ENCODE peak calls at places on chromosome 22, in six cellular contexts. One of them, this sample, is unnamed.

GRCh38 chr22:20464096-20464614 is 26.5 kb upstream of the SCARF2 start:
- DNase-seq in IMR-90: no peak
- DNase-seq in GM12878: no peak
- DNase-seq in SK-N-SH: no peak
- DNase-seq in A549: no peak
- DNase-seq in HepG2: no peak
- DNase-seq in this sample: no peak

GRCh38 chr22:39546889-39547586 is 14.5 kb upstream of the RPS19BP1 start:
- DNase-seq in IMR-90: peak
- DNase-seq in GM12878: no peak
- DNase-seq in SK-N-SH: no peak
- DNase-seq in A549: no peak
- DNase-seq in HepG2: no peak
- DNase-seq in this sample: no peak

GRCh38 chr22:35451602-35452001 is 51.7 kb downstream of the MCM5 start:
- DNase-seq in IMR-90: no peak
- DNase-seq in GM12878: no peak
- DNase-seq in SK-N-SH: no peak
- DNase-seq in A549: no peak
- DNase-seq in HepG2: no peak
- DNase-seq in this sample: no peak

GRCh38 chr22:50542416-50542927 is 3.2 kb upstream of the KLHDC7B start:
- DNase-seq in IMR-90: no peak
- DNase-seq in GM12878: peak
- DNase-seq in SK-N-SH: no peak
- DNase-seq in A549: no peak
- DNase-seq in HepG2: no peak
- DNase-seq in this sample: no peak

GRCh38 chr22:32764330-32765116 is 37.0 kb upstream of the TIMP3 start:
- DNase-seq in IMR-90: peak
- DNase-seq in GM12878: no peak
- DNase-seq in SK-N-SH: no peak
- DNase-seq in A549: no peak
- DNase-seq in HepG2: no peak
- DNase-seq in this sample: no peak

GRCh38 chr22:30041475-30041874 is 38.8 kb upstream of the HORMAD2 start:
- DNase-seq in IMR-90: no peak
- DNase-seq in GM12878: no peak
- DNase-seq in SK-N-SH: no peak
- DNase-seq in A549: no peak
- DNase-seq in HepG2: no peak
- DNase-seq in this sample: no peak

GRCh38 chr22:31973739-31974138 is 29.4 kb downstream of the YWHAH start:
- DNase-seq in IMR-90: no peak
- DNase-seq in GM12878: no peak
- DNase-seq in SK-N-SH: no peak
- DNase-seq in A549: no peak
- DNase-seq in HepG2: no peak
- DNase-seq in this sample: no peak

GRCh38 chr22:31477329-31477728 is 12.3 kb downstream of the EIF4ENIF1 start:
- DNase-seq in IMR-90: no peak
- DNase-seq in GM12878: peak
- DNase-seq in SK-N-SH: no peak
- DNase-seq in A549: no peak
- DNase-seq in HepG2: no peak
- DNase-seq in this sample: no peak

GRCh38 chr22:36471341-36471821 is 10.1 kb downstream of the TXN2 start:
- DNase-seq in IMR-90: peak
- DNase-seq in GM12878: no peak
- DNase-seq in SK-N-SH: no peak
- DNase-seq in A549: no peak
- DNase-seq in HepG2: no peak
- DNase-seq in this sample: no peak

GRCh38 chr22:48824673-48825651 is 1002.7 kb downstream of the BRD1 start:
- DNase-seq in IMR-90: no peak
- DNase-seq in GM12878: no peak
- DNase-seq in SK-N-SH: no peak
- DNase-seq in A549: no peak
- DNase-seq in HepG2: no peak
- DNase-seq in this sample: no peak

GRCh38 chr22:19902245-19902699 is 39.3 kb upstream of the COMT start:
- DNase-seq in IMR-90: no peak
- DNase-seq in GM12878: no peak
- DNase-seq in SK-N-SH: no peak
- DNase-seq in A549: no peak
- DNase-seq in HepG2: peak
- DNase-seq in this sample: no peak

GRCh38 chr22:42303304-42304020 is 33.0 kb upstream of the TCF20 start:
- DNase-seq in IMR-90: no peak
- DNase-seq in GM12878: no peak
- DNase-seq in SK-N-SH: no peak
- DNase-seq in A549: no peak
- DNase-seq in HepG2: peak
- DNase-seq in this sample: no peak

GRCh38 chr22:37752189-37753061 is 55.3 kb upstream of the GCAT start:
- DNase-seq in IMR-90: peak
- DNase-seq in GM12878: no peak
- DNase-seq in SK-N-SH: peak
- DNase-seq in A549: peak
- DNase-seq in HepG2: peak
- DNase-seq in this sample: no peak

GRCh38 chr22:41290262-41291221 is 4.6 kb upstream of the RANGAP1 start:
- DNase-seq in IMR-90: peak
- DNase-seq in GM12878: no peak
- DNase-seq in SK-N-SH: no peak
- DNase-seq in A549: no peak
- DNase-seq in HepG2: peak
- DNase-seq in this sample: no peak

GRCh38 chr22:39893526-39893925 is at the start of gene ENTHD1:
- DNase-seq in IMR-90: no peak
- DNase-seq in GM12878: no peak
- DNase-seq in SK-N-SH: no peak
- DNase-seq in A549: no peak
- DNase-seq in HepG2: no peak
- DNase-seq in this sample: no peak

GRCh38 chr22:17315310-17315709 is 54.0 kb upstream of the CECR2 start:
- DNase-seq in IMR-90: no peak
- DNase-seq in GM12878: no peak
- DNase-seq in SK-N-SH: no peak
- DNase-seq in A549: no peak
- DNase-seq in HepG2: no peak
- DNase-seq in this sample: no peak

GRCh38 chr22:49983148-49984042 is 22.8 kb downstream of the PIM3 start:
- DNase-seq in IMR-90: no peak
- DNase-seq in GM12878: no peak
- DNase-seq in SK-N-SH: peak
- DNase-seq in A549: no peak
- DNase-seq in HepG2: no peak
- DNase-seq in this sample: no peak

GRCh38 chr22:49356428-49356827 is 471.2 kb downstream of the BRD1 start:
- DNase-seq in IMR-90: no peak
- DNase-seq in GM12878: no peak
- DNase-seq in SK-N-SH: no peak
- DNase-seq in A549: no peak
- DNase-seq in HepG2: no peak
- DNase-seq in this sample: no peak

GRCh38 chr22:31857247-31857646 is 87.1 kb upstream of the YWHAH start:
- DNase-seq in IMR-90: no peak
- DNase-seq in GM12878: no peak
- DNase-seq in SK-N-SH: no peak
- DNase-seq in A549: no peak
- DNase-seq in HepG2: no peak
- DNase-seq in this sample: peak

GRCh38 chr22:19292262-19293230 is 1.0 kb upstream of the CLTCL1 start:
- DNase-seq in IMR-90: no peak
- DNase-seq in GM12878: no peak
- DNase-seq in SK-N-SH: no peak
- DNase-seq in A549: no peak
- DNase-seq in HepG2: no peak
- DNase-seq in this sample: peak

GRCh38 chr22:28710889-28711285 is 30.7 kb downstream of the CHEK2 start:
- DNase-seq in IMR-90: peak
- DNase-seq in GM12878: no peak
- DNase-seq in SK-N-SH: peak
- DNase-seq in A549: no peak
- DNase-seq in HepG2: no peak
- DNase-seq in this sample: no peak

GRCh38 chr22:37171662-37172061 is 16.4 kb downstream of the C1QTNF6 start:
- DNase-seq in IMR-90: no peak
- DNase-seq in GM12878: no peak
- DNase-seq in SK-N-SH: peak
- DNase-seq in A549: no peak
- DNase-seq in HepG2: no peak
- DNase-seq in this sample: no peak

GRCh38 chr22:41146573-41146972 is 54.2 kb downstream of the EP300 start:
- DNase-seq in IMR-90: no peak
- DNase-seq in GM12878: no peak
- DNase-seq in SK-N-SH: no peak
- DNase-seq in A549: no peak
- DNase-seq in HepG2: no peak
- DNase-seq in this sample: no peak

GRCh38 chr22:38505595-38506117 is 455 bp downstream of the DDX17 start:
- DNase-seq in IMR-90: peak
- DNase-seq in GM12878: no peak
- DNase-seq in SK-N-SH: peak
- DNase-seq in A549: peak
- DNase-seq in HepG2: no peak
- DNase-seq in this sample: peak

GRCh38 chr22:50319503-50319951 is 7.3 kb downstream of the DENND6B start:
- DNase-seq in IMR-90: no peak
- DNase-seq in GM12878: no peak
- DNase-seq in SK-N-SH: no peak
- DNase-seq in A549: no peak
- DNase-seq in HepG2: no peak
- DNase-seq in this sample: no peak

DNA sequence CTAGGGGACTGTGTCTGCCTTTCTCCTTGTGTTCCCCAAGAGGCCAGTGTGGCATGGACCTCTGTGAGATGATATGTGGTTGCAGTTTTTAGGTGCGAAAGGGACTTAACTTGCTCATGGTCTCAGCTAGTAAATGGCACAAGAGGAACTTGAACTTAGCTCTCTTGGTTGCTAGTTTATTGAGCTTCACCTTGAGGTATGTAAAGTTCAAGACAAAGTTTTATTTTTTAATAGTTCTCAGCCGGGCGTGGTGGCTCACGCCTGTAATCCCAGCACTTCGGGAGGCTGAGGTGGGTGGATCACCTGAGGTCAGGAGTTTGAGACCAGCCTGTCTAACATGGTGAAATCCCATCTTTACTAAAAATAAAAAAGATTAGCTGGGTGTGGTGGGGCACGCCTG is 71.6 kb upstream of the SUSD2 start:
- DNase-seq in IMR-90: no peak
- DNase-seq in GM12878: no peak
- DNase-seq in SK-N-SH: no peak
- DNase-seq in A549: no peak
- DNase-seq in HepG2: no peak
- DNase-seq in this sample: no peak
- TF ChIP-seq SMC3 in IMR-90: no peak
- TF ChIP-seq SMC3 in GM12878: no peak
- TF ChIP-seq SMC3 in SK-N-SH: no peak
- TF ChIP-seq SMC3 in A549: no peak
- TF ChIP-seq SMC3 in HepG2: no peak
- TF ChIP-seq SMC3 in this sample: no peak

GRCh38 chr22:44382461-44383038 is 69.8 kb upstream of the SHISAL1 start:
- DNase-seq in IMR-90: no peak
- DNase-seq in GM12878: no peak
- DNase-seq in SK-N-SH: no peak
- DNase-seq in A549: no peak
- DNase-seq in HepG2: peak
- DNase-seq in this sample: no peak
- TF ChIP-seq SMC3 in IMR-90: no peak
- TF ChIP-seq SMC3 in GM12878: no peak
- TF ChIP-seq SMC3 in SK-N-SH: no peak
- TF ChIP-seq SMC3 in A549: no peak
- TF ChIP-seq SMC3 in HepG2: no peak
- TF ChIP-seq SMC3 in this sample: no peak

DNA sequence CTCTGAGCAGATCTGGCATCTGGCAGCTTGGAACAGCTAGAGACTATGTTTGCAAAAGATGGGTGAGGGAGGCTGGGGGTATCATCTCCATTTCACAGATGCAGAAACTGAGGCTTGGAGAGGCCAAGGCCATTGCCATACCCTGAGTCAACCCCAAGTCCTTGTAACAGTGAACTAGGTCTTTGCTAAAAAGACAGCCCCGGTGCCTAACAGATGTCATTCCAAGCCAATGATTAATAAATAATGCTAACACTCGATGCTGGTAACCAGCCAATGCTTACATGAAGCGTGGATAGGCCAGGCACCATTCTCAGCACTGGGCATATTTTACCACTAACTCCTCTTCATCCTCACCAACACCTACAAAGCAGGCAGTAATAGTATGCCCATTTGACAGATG is 164.0 kb downstream of the MN1 start:
- DNase-seq in IMR-90: peak
- DNase-seq in GM12878: no peak
- DNase-seq in SK-N-SH: no peak
- DNase-seq in A549: no peak
- DNase-seq in HepG2: no peak
- DNase-seq in this sample: no peak
- TF ChIP-seq SMC3 in IMR-90: no peak
- TF ChIP-seq SMC3 in GM12878: no peak
- TF ChIP-seq SMC3 in SK-N-SH: no peak
- TF ChIP-seq SMC3 in A549: no peak
- TF ChIP-seq SMC3 in HepG2: no peak
- TF ChIP-seq SMC3 in this sample: no peak

DNA sequence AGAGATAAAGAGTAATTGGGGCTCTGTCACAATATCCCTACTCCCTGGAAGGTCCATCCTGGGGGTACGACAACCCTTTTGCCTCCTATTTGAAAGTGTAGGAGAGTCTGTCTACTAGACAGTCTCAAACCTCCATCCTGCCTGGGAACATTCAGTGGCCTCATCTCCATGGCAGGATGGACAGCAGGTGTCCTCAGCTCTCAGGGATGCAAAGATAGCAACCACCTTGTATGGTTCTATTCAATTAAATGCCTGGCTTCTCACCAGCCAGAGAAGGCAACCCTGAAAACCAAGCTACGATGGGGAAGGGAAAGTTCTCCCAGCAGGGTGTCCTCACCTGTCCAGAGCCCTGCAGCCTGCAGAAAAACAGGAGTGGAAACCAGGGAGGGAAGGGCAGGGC is 164.9 kb downstream of the MIAT start:
- DNase-seq in IMR-90: no peak
- DNase-seq in GM12878: no peak
- DNase-seq in SK-N-SH: no peak
- DNase-seq in A549: no peak
- DNase-seq in HepG2: no peak
- DNase-seq in this sample: no peak
- TF ChIP-seq SMC3 in IMR-90: no peak
- TF ChIP-seq SMC3 in GM12878: no peak
- TF ChIP-seq SMC3 in SK-N-SH: peak
- TF ChIP-seq SMC3 in A549: peak
- TF ChIP-seq SMC3 in HepG2: no peak
- TF ChIP-seq SMC3 in this sample: no peak

This sample was measured in K562.